ENCODE peak calls at places on chromosome 6, in ten cellular contexts. V is H7; X is brain microvascular endothelial cell; Q is HCT116; K is HEK293T; L is mucosa of gallbladder; N is CD4-positive, CD25-positive, alpha-beta regulatory T cell; B is activated CD4-positive, alpha-beta T cell treated with anti-CD3 and anti-CD28 coated beads for 1 hour; S is left ventricle myocardium inferior; H is NCI-H1694. C is an unnamed sample.

GRCh38 chr6:164928041-164928321 is 381.4 kb downstream of the C6orf118 start:
- DNase-seq in V (no peak), X (no peak), Q (no peak), K (no peak), L (no peak), N (no peak), B (no peak), S (no peak), H (no peak), C (no peak)

GRCh38 chr6:291148-291696 is 1.1 kb upstream of the DUSP22 start:
- DNase-seq in V (peak; percentile 43), X (peak; percentile 24), Q (no peak), K (no peak), L (no peak), N (no peak), B (no peak), S (no peak), H (no peak), C (peak; percentile 42)

GRCh38 chr6:139474145-139475108 is 100.0 kb upstream of the CITED2 start:
- DNase-seq in V (peak; percentile 9), X (no peak), Q (no peak), K (peak; percentile 29), L (peak; percentile 26), N (no peak), B (no peak), S (no peak), H (peak; percentile 82), C (peak; percentile 40)

GRCh38 chr6:136989591-136990578 is 54.9 kb downstream of the IL20RA start:
- DNase-seq in V (peak; percentile 76), X (no peak), Q (no peak), K (peak; percentile 67), L (no peak), N (no peak), B (no peak), S (peak; percentile 48), H (peak; percentile 52), C (no peak)

GRCh38 chr6:39882567-39882953 is 51.7 kb downstream of the MOCS1 start:
- DNase-seq in V (no peak), X (peak; percentile 98), Q (no peak), K (no peak), L (peak; percentile 62), N (no peak), B (no peak), S (peak; percentile 51), H (no peak), C (peak; percentile 95)

GRCh38 chr6:134247271-134247833 is 70.6 kb downstream of the SGK1 start:
- DNase-seq in V (no peak), X (no peak), Q (no peak), K (no peak), L (no peak), N (peak; percentile 87), B (peak; percentile 44), S (no peak), H (no peak), C (no peak)

GRCh38 chr6:26250806-26251075 is 114.3 kb upstream of the BTN3A2 start:
- DNase-seq in V (no peak), X (peak; percentile 46), Q (no peak), K (no peak), L (peak; percentile 43), N (peak; percentile 73), B (no peak), S (no peak), H (no peak), C (no peak)

GRCh38 chr6:143346004-143346403 is 104.5 kb downstream of the ADAT2 start:
- DNase-seq in V (no peak), X (no peak), Q (no peak), K (no peak), L (no peak), N (no peak), B (no peak), S (no peak), H (no peak), C (no peak)

GRCh38 chr6:52718535-52718934 is 44.7 kb downstream of the GSTA2 start:
- DNase-seq in V (no peak), X (no peak), Q (no peak), K (no peak), L (no peak), N (no peak), B (no peak), S (no peak), H (no peak), C (no peak)

GRCh38 chr6:116379764-116380163 is 9.0 kb downstream of the DSE start:
- DNase-seq in V (no peak), X (no peak), Q (no peak), K (no peak), L (no peak), N (no peak), B (no peak), S (no peak), H (no peak), C (no peak)

GRCh38 chr6:132483779-132484679 is 28.9 kb downstream of the STX7 start:
- DNase-seq in V (peak; percentile 21), X (peak; percentile 48), Q (peak; percentile 47), K (peak; percentile 70), L (peak; percentile 47), N (peak; percentile 69), B (no peak), S (no peak), H (peak; percentile 64), C (peak; percentile 59)

GRCh38 chr6:66226099-66226498 is 519.1 kb upstream of the EYS start:
- DNase-seq in V (no peak), X (no peak), Q (no peak), K (no peak), L (no peak), N (no peak), B (no peak), S (no peak), H (peak; percentile 86), C (no peak)

GRCh38 chr6:84172080-84172479 is 55.4 kb downstream of the CEP162 start:
- DNase-seq in V (no peak), X (no peak), Q (no peak), K (no peak), L (no peak), N (no peak), B (no peak), S (no peak), H (no peak), C (peak; percentile 3)

GRCh38 chr6:3366596-3367413 is 90.0 kb downstream of the SLC22A23 start:
- DNase-seq in V (no peak), X (no peak), Q (no peak), K (no peak), L (no peak), N (no peak), B (no peak), S (no peak), H (no peak), C (no peak)

GRCh38 chr6:14053776-14054175 is 63.8 kb upstream of the CD83 start:
- DNase-seq in V (no peak), X (no peak), Q (no peak), K (no peak), L (no peak), N (no peak), B (no peak), S (no peak), H (no peak), C (no peak)

GRCh38 chr6:116564296-116564695 is 7.0 kb upstream of the RWDD1 start:
- DNase-seq in V (no peak), X (no peak), Q (no peak), K (no peak), L (no peak), N (no peak), B (no peak), S (no peak), H (no peak), C (no peak)

GRCh38 chr6:25179051-25179778 is 100.0 kb upstream of the CARMIL1 start:
- DNase-seq in V (no peak), X (no peak), Q (no peak), K (no peak), L (no peak), N (no peak), B (no peak), S (no peak), H (no peak), C (peak; percentile 91)

GRCh38 chr6:149031545-149032317 is 284.9 kb downstream of the UST start:
- DNase-seq in V (no peak), X (peak; percentile 93), Q (peak; percentile 27), K (no peak), L (no peak), N (no peak), B (no peak), S (no peak), H (no peak), C (peak; percentile 94)

GRCh38 chr6:152428126-152428525 is 209.0 kb downstream of the SYNE1 start:
- DNase-seq in V (peak; percentile 11), X (peak; percentile 6), Q (peak; percentile 4), K (no peak), L (no peak), N (no peak), B (no peak), S (no peak), H (no peak), C (no peak)